ENCODE peak calls at places on chromosomes 1 and 21, in nine cellular contexts. A, L, Z, F, X, V, P, R and T are unnamed samples.

GRCh38 chr1:52877554-52877953 is 35.0 kb downstream of the ZYG11A start:
- DNase-seq in A (no peak), L (no peak), Z (no peak), F (no peak), X (peak), V (no peak), P (no peak), R (no peak), T (no peak)

GRCh38 chr1:151841141-151841540 is 1.5 kb upstream of the C2CD4D start:
- DNase-seq in A (no peak), L (no peak), Z (no peak), F (no peak), X (no peak), V (no peak), P (no peak), R (no peak), T (no peak)

GRCh38 chr21:42350271-42350885 is 416 bp downstream of the TFF2 start:
- DNase-seq in A (no peak), L (no peak), Z (no peak), F (no peak), X (no peak), V (no peak), P (no peak), R (no peak), T (no peak)

GRCh38 chr21:28754127-28754611 is 238.5 kb downstream of the LTN1 start:
- DNase-seq in A (no peak), L (no peak), Z (no peak), F (no peak), X (peak), V (no peak), P (no peak), R (no peak), T (peak)

GRCh38 chr1:51551848-51552296 is 32.8 kb upstream of the EPS15 start:
- DNase-seq in A (no peak), L (no peak), Z (no peak), F (no peak), X (no peak), V (no peak), P (no peak), R (no peak), T (no peak)

GRCh38 chr1:39639333-39640130 is at the start of gene HEYL:
- DNase-seq in A (peak), L (peak), Z (peak), F (peak), X (no peak), V (peak), P (peak), R (peak), T (peak)

GRCh38 chr1:226657788-226658537 is 81.1 kb downstream of the ITPKB start:
- DNase-seq in A (peak), L (peak), Z (peak), F (no peak), X (no peak), V (no peak), P (no peak), R (no peak), T (no peak)

GRCh38 chr1:21313146-21313885 is 23.1 kb upstream of the ECE1 start:
- DNase-seq in A (no peak), L (no peak), Z (no peak), F (no peak), X (no peak), V (no peak), P (no peak), R (no peak), T (no peak)

GRCh38 chr1:63731117-63732043 is 42.4 kb upstream of the ROR1 start:
- DNase-seq in A (no peak), L (no peak), Z (no peak), F (no peak), X (peak), V (no peak), P (no peak), R (no peak), T (no peak)

GRCh38 chr1:59434336-59434735 is 137.4 kb downstream of the FGGY start:
- DNase-seq in A (no peak), L (no peak), Z (no peak), F (no peak), X (no peak), V (no peak), P (no peak), R (no peak), T (no peak)